ENCODE peak calls at places on chromosomes 4 and X, in five cellular contexts. One of them, this sample, is unnamed.

GRCh38 chr4:156672924-156673323 is 298.7 kb downstream of the PDGFC start:
- DNase-seq in progenitor cell of endocrine pancreas: no peak
- DNase-seq in BJ: peak; percentile 33
- DNase-seq in upper lobe of right lung: no peak
- DNase-seq in spleen: no peak
- DNase-seq in this sample: no peak

GRCh38 chrX:115344885-115345653 is 55.6 kb downstream of the LUZP4 start:
- DNase-seq in progenitor cell of endocrine pancreas: no peak
- DNase-seq in BJ: peak; percentile 71
- DNase-seq in upper lobe of right lung: peak; percentile 87
- DNase-seq in spleen: no peak
- DNase-seq in this sample: peak; percentile 97

GRCh38 chrX:41600266-41600665 is 88.5 kb upstream of the GPR34 start:
- DNase-seq in progenitor cell of endocrine pancreas: no peak
- DNase-seq in BJ: peak; percentile 22
- DNase-seq in upper lobe of right lung: no peak
- DNase-seq in spleen: no peak
- DNase-seq in this sample: no peak

GRCh38 chr4:54439831-54440243 is 210.7 kb downstream of the PDGFRA start:
- DNase-seq in progenitor cell of endocrine pancreas: no peak
- DNase-seq in BJ: no peak
- DNase-seq in upper lobe of right lung: peak; percentile 29
- DNase-seq in spleen: no peak
- DNase-seq in this sample: no peak

GRCh38 chrX:2677764-2678163 is 13.3 kb upstream of the CD99 start:
- DNase-seq in progenitor cell of endocrine pancreas: no peak
- DNase-seq in BJ: peak; percentile 93
- DNase-seq in upper lobe of right lung: peak; percentile 71
- DNase-seq in spleen: no peak
- DNase-seq in this sample: peak; percentile 96

GRCh38 chr4:181301735-181302380 is 941.3 kb upstream of the TENM3 start:
- DNase-seq in progenitor cell of endocrine pancreas: no peak
- DNase-seq in BJ: no peak
- DNase-seq in upper lobe of right lung: peak; percentile 66
- DNase-seq in spleen: no peak
- DNase-seq in this sample: no peak

GRCh38 chrX:45697591-45697990 is 496.9 kb upstream of the DIPK2B start:
- DNase-seq in progenitor cell of endocrine pancreas: no peak
- DNase-seq in BJ: no peak
- DNase-seq in upper lobe of right lung: no peak
- DNase-seq in spleen: no peak
- DNase-seq in this sample: no peak

GRCh38 chr4:3724319-3725231 is 41.6 kb upstream of the ADRA2C start:
- DNase-seq in progenitor cell of endocrine pancreas: no peak
- DNase-seq in BJ: no peak
- DNase-seq in upper lobe of right lung: no peak
- DNase-seq in spleen: no peak
- DNase-seq in this sample: no peak

GRCh38 chr4:110418641-110419040 is 57.3 kb upstream of the ENPEP start:
- DNase-seq in progenitor cell of endocrine pancreas: no peak
- DNase-seq in BJ: no peak
- DNase-seq in upper lobe of right lung: no peak
- DNase-seq in spleen: peak; percentile 63
- DNase-seq in this sample: no peak

GRCh38 chr4:168679397-168680176 is 182.7 kb downstream of the PALLD start:
- DNase-seq in progenitor cell of endocrine pancreas: no peak
- DNase-seq in BJ: no peak
- DNase-seq in upper lobe of right lung: no peak
- DNase-seq in spleen: no peak
- DNase-seq in this sample: no peak

GRCh38 chrX:41558531-41558930 is 111.4 kb downstream of the NYX start:
- DNase-seq in progenitor cell of endocrine pancreas: no peak
- DNase-seq in BJ: no peak
- DNase-seq in upper lobe of right lung: no peak
- DNase-seq in spleen: no peak
- DNase-seq in this sample: no peak

GRCh38 chr4:93828830-93829530 is 427 bp downstream of the ATOH1 start:
- DNase-seq in progenitor cell of endocrine pancreas: peak; percentile 44
- DNase-seq in BJ: no peak
- DNase-seq in upper lobe of right lung: no peak
- DNase-seq in spleen: no peak
- DNase-seq in this sample: peak; percentile 86

GRCh38 chrX:45714864-45715263 is 514.2 kb upstream of the DIPK2B start:
- DNase-seq in progenitor cell of endocrine pancreas: no peak
- DNase-seq in BJ: no peak
- DNase-seq in upper lobe of right lung: no peak
- DNase-seq in spleen: no peak
- DNase-seq in this sample: no peak

GRCh38 chr4:36256398-36256828 is 12.1 kb upstream of the ARAP2 start:
- DNase-seq in progenitor cell of endocrine pancreas: no peak
- DNase-seq in BJ: no peak
- DNase-seq in upper lobe of right lung: no peak
- DNase-seq in spleen: no peak
- DNase-seq in this sample: no peak

GRCh38 chr4:115259651-115260050 is 146.2 kb upstream of the NDST4 start:
- DNase-seq in progenitor cell of endocrine pancreas: no peak
- DNase-seq in BJ: no peak
- DNase-seq in upper lobe of right lung: no peak
- DNase-seq in spleen: no peak
- DNase-seq in this sample: no peak

GRCh38 chr4:8157496-8157895 is 1.1 kb downstream of the ABLIM2 start:
- DNase-seq in progenitor cell of endocrine pancreas: no peak
- DNase-seq in BJ: no peak
- DNase-seq in upper lobe of right lung: no peak
- DNase-seq in spleen: no peak
- DNase-seq in this sample: no peak

GRCh38 chrX:43643201-43643600 is 12.9 kb upstream of the MAOA start:
- DNase-seq in progenitor cell of endocrine pancreas: no peak
- DNase-seq in BJ: no peak
- DNase-seq in upper lobe of right lung: no peak
- DNase-seq in spleen: no peak
- DNase-seq in this sample: no peak

GRCh38 chr4:146330392-146330791 is 116.1 kb downstream of the REELD1 start:
- DNase-seq in progenitor cell of endocrine pancreas: no peak
- DNase-seq in BJ: no peak
- DNase-seq in upper lobe of right lung: no peak
- DNase-seq in spleen: no peak
- DNase-seq in this sample: no peak

GRCh38 chr4:24372915-24373314 is 211.4 kb downstream of the DHX15 start:
- DNase-seq in progenitor cell of endocrine pancreas: no peak
- DNase-seq in BJ: no peak
- DNase-seq in upper lobe of right lung: no peak
- DNase-seq in spleen: no peak
- DNase-seq in this sample: no peak

GRCh38 chrX:50903387-50904027 is 7.0 kb upstream of the BMP15 start:
- DNase-seq in progenitor cell of endocrine pancreas: peak; percentile 24
- DNase-seq in BJ: no peak
- DNase-seq in upper lobe of right lung: no peak
- DNase-seq in spleen: no peak
- DNase-seq in this sample: no peak
- TF ChIP-seq CTCF in progenitor cell of endocrine pancreas: peak; percentile 68
- TF ChIP-seq CTCF in BJ: peak; percentile 56
- TF ChIP-seq CTCF in upper lobe of right lung: peak; percentile 62
- TF ChIP-seq CTCF in spleen: peak; percentile 19
- TF ChIP-seq CTCF in this sample: peak; percentile 83

GRCh38 chrX:19512359-19512758 is 2.9 kb downstream of the MAP3K15 start:
- DNase-seq in progenitor cell of endocrine pancreas: no peak
- DNase-seq in BJ: no peak
- DNase-seq in upper lobe of right lung: no peak
- DNase-seq in spleen: peak; percentile 16
- DNase-seq in this sample: no peak

GRCh38 chrX:19512961-19513360 is 2.3 kb downstream of the MAP3K15 start:
- DNase-seq in progenitor cell of endocrine pancreas: no peak
- DNase-seq in BJ: no peak
- DNase-seq in upper lobe of right lung: no peak
- DNase-seq in spleen: peak; percentile 19
- DNase-seq in this sample: no peak

GRCh38 chrX:19513383-19513782 is 1.9 kb downstream of the MAP3K15 start:
- DNase-seq in progenitor cell of endocrine pancreas: no peak
- DNase-seq in BJ: no peak
- DNase-seq in upper lobe of right lung: no peak
- DNase-seq in spleen: peak; percentile 15
- DNase-seq in this sample: no peak

GRCh38 chrX:19515615-19516105 is 352 bp upstream of the MAP3K15 start:
- DNase-seq in progenitor cell of endocrine pancreas: no peak
- DNase-seq in BJ: no peak
- DNase-seq in upper lobe of right lung: no peak
- DNase-seq in spleen: peak; percentile 47
- DNase-seq in this sample: no peak

DNA sequence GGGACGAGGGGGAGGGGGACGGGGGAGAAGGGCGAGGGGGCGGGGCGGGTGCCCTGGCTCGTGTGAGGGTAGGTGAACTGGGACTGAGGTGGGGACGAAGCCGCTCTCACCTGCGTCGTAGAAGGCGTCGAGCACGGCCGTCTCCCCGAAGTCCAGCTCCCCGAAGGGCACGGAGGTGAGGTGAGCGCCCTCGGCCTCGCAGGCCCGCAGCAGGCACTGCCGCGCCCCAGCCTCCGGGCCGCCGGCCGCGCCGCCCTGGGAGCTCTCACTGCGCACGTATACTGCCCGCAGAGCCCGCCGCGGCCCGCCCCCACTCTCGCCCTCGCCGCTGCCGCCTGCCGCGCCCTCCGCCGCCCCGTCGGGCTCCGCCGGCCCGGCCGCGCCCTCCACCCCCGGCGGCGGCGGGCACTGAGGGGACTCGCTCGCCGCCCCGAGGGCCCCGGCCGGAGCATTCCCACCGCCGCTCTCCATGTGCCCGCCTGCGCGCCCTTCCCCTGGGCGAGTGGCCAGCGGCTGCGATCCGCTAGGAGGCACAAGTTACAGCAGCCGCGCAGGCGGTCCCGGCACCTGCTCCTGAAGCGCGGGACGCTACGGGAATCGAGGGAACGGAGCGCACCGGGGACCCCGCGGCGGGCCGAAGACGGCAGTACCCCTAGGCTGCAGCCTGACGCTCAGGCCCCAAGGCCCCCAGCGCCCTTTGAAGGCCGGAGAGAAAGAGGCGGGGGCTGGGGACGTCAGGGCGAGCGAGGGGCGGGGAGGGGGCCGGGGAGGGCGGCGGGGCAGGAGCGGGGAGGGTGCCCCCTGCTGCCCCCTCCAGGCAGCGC is at the start of gene MAP3K15:
- DNase-seq in progenitor cell of endocrine pancreas: peak; percentile 24
- DNase-seq in BJ: no peak
- DNase-seq in upper lobe of right lung: peak; percentile 72
- DNase-seq in spleen: peak; percentile 80
- DNase-seq in this sample: no peak
- TF ChIP-seq CTCF in progenitor cell of endocrine pancreas: no peak
- TF ChIP-seq CTCF in BJ: no peak
- TF ChIP-seq CTCF in upper lobe of right lung: no peak
- TF ChIP-seq CTCF in spleen: no peak
- TF ChIP-seq CTCF in this sample: no peak

GRCh38 chrX:143664302-143664701 is 28.4 kb upstream of the SLITRK4 start:
- DNase-seq in progenitor cell of endocrine pancreas: no peak
- DNase-seq in BJ: no peak
- DNase-seq in upper lobe of right lung: no peak
- DNase-seq in spleen: no peak
- DNase-seq in this sample: no peak
- TF ChIP-seq CTCF in progenitor cell of endocrine pancreas: peak; percentile 66
- TF ChIP-seq CTCF in BJ: peak; percentile 29
- TF ChIP-seq CTCF in upper lobe of right lung: peak; percentile 46
- TF ChIP-seq CTCF in spleen: no peak
- TF ChIP-seq CTCF in this sample: peak; percentile 84

GRCh38 chr4:137610960-137611359 is 78.7 kb upstream of the PCDH18 start:
- DNase-seq in progenitor cell of endocrine pancreas: no peak
- DNase-seq in BJ: no peak
- DNase-seq in upper lobe of right lung: no peak
- DNase-seq in spleen: no peak
- DNase-seq in this sample: no peak
- TF ChIP-seq CTCF in progenitor cell of endocrine pancreas: peak; percentile 61
- TF ChIP-seq CTCF in BJ: peak; percentile 51
- TF ChIP-seq CTCF in upper lobe of right lung: peak; percentile 35
- TF ChIP-seq CTCF in spleen: no peak
- TF ChIP-seq CTCF in this sample: peak; percentile 69

This sample was measured in chondrocyte.